ENCODE peak calls at places on chromosomes 13 and 19, in four cellular contexts. One of them, this sample, is unnamed.

GRCh38 chr13:51681037-51681678 is 96.9 kb downstream of the WDFY2 start:
- DNase-seq in EH: peak; percentile 86
- DNase-seq in NCI-H1436: no peak
- DNase-seq in breast epithelium: no peak
- DNase-seq in this sample: no peak

GRCh38 chr19:30450945-30451344 is 78.8 kb downstream of the ZNF536 start:
- DNase-seq in EH: no peak
- DNase-seq in NCI-H1436: no peak
- DNase-seq in breast epithelium: no peak
- DNase-seq in this sample: no peak

GRCh38 chr19:4380254-4380727 is 20.1 kb downstream of the SH3GL1 start:
- DNase-seq in EH: no peak
- DNase-seq in NCI-H1436: no peak
- DNase-seq in breast epithelium: no peak
- DNase-seq in this sample: no peak

GRCh38 chr13:46559272-46559805 is 6.4 kb downstream of the LRCH1 start:
- DNase-seq in EH: no peak
- DNase-seq in NCI-H1436: no peak
- DNase-seq in breast epithelium: no peak
- DNase-seq in this sample: no peak

GRCh38 chr13:92173254-92173653 is 774.8 kb downstream of the GPC5 start:
- DNase-seq in EH: no peak
- DNase-seq in NCI-H1436: no peak
- DNase-seq in breast epithelium: no peak
- DNase-seq in this sample: no peak

GRCh38 chr13:114101325-114101821 is 31.1 kb downstream of the RASA3 start:
- DNase-seq in EH: no peak
- DNase-seq in NCI-H1436: no peak
- DNase-seq in breast epithelium: no peak
- DNase-seq in this sample: peak; percentile 62

GRCh38 chr13:76330756-76331155 is 555.4 kb downstream of the KCTD12 start:
- DNase-seq in EH: no peak
- DNase-seq in NCI-H1436: no peak
- DNase-seq in breast epithelium: no peak
- DNase-seq in this sample: no peak

GRCh38 chr13:110425444-110425780 is 118.3 kb downstream of the COL4A2 start:
- DNase-seq in EH: peak; percentile 93
- DNase-seq in NCI-H1436: no peak
- DNase-seq in breast epithelium: no peak
- DNase-seq in this sample: peak; percentile 45

GRCh38 chr13:89554801-89555200 is 1792.7 kb upstream of the MIR17HG start:
- DNase-seq in EH: no peak
- DNase-seq in NCI-H1436: no peak
- DNase-seq in breast epithelium: no peak
- DNase-seq in this sample: no peak

GRCh38 chr13:113963376-113963775 is 10.5 kb downstream of the C13orf46 start:
- DNase-seq in EH: no peak
- DNase-seq in NCI-H1436: no peak
- DNase-seq in breast epithelium: no peak
- DNase-seq in this sample: peak; percentile 43

GRCh38 chr19:13133241-13133870 is 15.3 kb downstream of the NACC1 start:
- DNase-seq in EH: no peak
- DNase-seq in NCI-H1436: no peak
- DNase-seq in breast epithelium: no peak
- DNase-seq in this sample: no peak

GRCh38 chr13:44231786-44232516 is 141.7 kb upstream of the SERP2 start:
- DNase-seq in EH: peak; percentile 87
- DNase-seq in NCI-H1436: no peak
- DNase-seq in breast epithelium: peak; percentile 83
- DNase-seq in this sample: no peak

GRCh38 chr13:66159526-66159925 is 1070.6 kb downstream of the PCDH9 start:
- DNase-seq in EH: no peak
- DNase-seq in NCI-H1436: no peak
- DNase-seq in breast epithelium: no peak
- DNase-seq in this sample: no peak

GRCh38 chr19:47227347-47228167 is 3.4 kb downstream of the BBC3 start:
- DNase-seq in EH: peak; percentile 97
- DNase-seq in NCI-H1436: no peak
- DNase-seq in breast epithelium: peak; percentile 90
- DNase-seq in this sample: peak; percentile 92

GRCh38 chr19:58021541-58022282 is 12.1 kb upstream of the ZSCAN1 start:
- DNase-seq in EH: peak; percentile 41
- DNase-seq in NCI-H1436: peak; percentile 31
- DNase-seq in breast epithelium: peak; percentile 42
- DNase-seq in this sample: no peak

This sample was measured in sciatic nerve.